ENCODE peak calls at places on chromosomes 6 and 20, in four cellular contexts. Q is small intestine, D is stomach, M is breast epithelium. U is an unnamed sample.
A peak's percentile ranks its signal among the peaks of the same experiment; 100 is the strongest.

GRCh38 chr20:32678948-32679347 is 5.2 kb upstream of the C20orf203 start:
- DNase-seq in Q (no peak), D (no peak), M (peak; percentile 69), U (no peak)

GRCh38 chr6:93562566-93562965 is 143.2 kb upstream of the EPHA7 start:
- DNase-seq in Q (no peak), D (no peak), M (no peak), U (no peak)

GRCh38 chr20:34781250-34781649 is 44.2 kb downstream of the NCOA6 start:
- DNase-seq in Q (no peak), D (no peak), M (no peak), U (no peak)

GRCh38 chr20:2658414-2659354 is 5.3 kb downstream of the IDH3B start:
- DNase-seq in Q (no peak), D (no peak), M (no peak), U (no peak)

GRCh38 chr6:168123165-168123911 is 44.3 kb upstream of the FRMD1 start:
- DNase-seq in Q (no peak), D (no peak), M (peak; percentile 39), U (no peak)

GRCh38 chr6:143468026-143468425 is 17.4 kb downstream of the PEX3 start:
- DNase-seq in Q (no peak), D (no peak), M (no peak), U (no peak)

GRCh38 chr6:104604643-104605042 is 255.1 kb downstream of the HACE1 start:
- DNase-seq in Q (no peak), D (no peak), M (no peak), U (no peak)

GRCh38 chr20:1775117-1775516 is 117.5 kb upstream of the SIRPG start:
- DNase-seq in Q (no peak), D (no peak), M (no peak), U (no peak)

GRCh38 chr20:59676126-59676876 is 72.0 kb downstream of the PHACTR3 start:
- DNase-seq in Q (peak; percentile 6), D (no peak), M (no peak), U (no peak)

GRCh38 chr20:33703498-33704137 is 16.5 kb downstream of the PXMP4 start:
- DNase-seq in Q (no peak), D (no peak), M (no peak), U (no peak)

GRCh38 chr20:4076671-4077070 is 61.3 kb upstream of the RNF24 start:
- DNase-seq in Q (no peak), D (no peak), M (no peak), U (no peak)

GRCh38 chr6:124870611-124871201 is 91.5 kb upstream of the RNF217 start:
- DNase-seq in Q (peak; percentile 7), D (no peak), M (no peak), U (no peak)

GRCh38 chr6:72954736-72955135 is 270.6 kb downstream of the KHDC1L start:
- DNase-seq in Q (no peak), D (no peak), M (no peak), U (no peak)

GRCh38 chr20:25084616-25085187 is 2.8 kb upstream of the VSX1 start:
- DNase-seq in Q (no peak), D (no peak), M (no peak), U (no peak)

GRCh38 chr20:39874049-39874893 is 814.8 kb downstream of the MAFB start:
- DNase-seq in Q (peak; percentile 72), D (peak; percentile 57), M (peak; percentile 53), U (no peak)

GRCh38 chr6:109322825-109323580 is 59.3 kb downstream of the CD164 start:
- DNase-seq in Q (no peak), D (no peak), M (no peak), U (no peak)

GRCh38 chr20:32112862-32113261 is 3.3 kb downstream of the TM9SF4 start:
- DNase-seq in Q (peak; percentile 94), D (peak; percentile 28), M (no peak), U (no peak)

GRCh38 chr20:32456869-32457421 is 98.8 kb downstream of the ASXL1 start:
- DNase-seq in Q (no peak), D (peak; percentile 49), M (no peak), U (no peak)

GRCh38 chr20:53847118-53847842 is 223.1 kb downstream of the BCAS1 start:
- DNase-seq in Q (no peak), D (no peak), M (no peak), U (no peak)

GRCh38 chr6:108902389-108902792 is 54.2 kb downstream of the ARMC2 start:
- DNase-seq in Q (no peak), D (no peak), M (no peak), U (peak; percentile 7)

GRCh38 chr20:36273414-36274247 is 32.5 kb upstream of the DLGAP4 start:
- DNase-seq in Q (peak; percentile 12), D (no peak), M (no peak), U (no peak)

GRCh38 chr6:108566406-108566805 is 5.7 kb downstream of the FOXO3 start:
- DNase-seq in Q (no peak), D (no peak), M (no peak), U (no peak)

GRCh38 chr6:12371641-12372146 is 81.5 kb downstream of the EDN1 start:
- DNase-seq in Q (peak; percentile 94), D (no peak), M (no peak), U (no peak)

GRCh38 chr20:50645253-50646068 is 45.9 kb downstream of the RIPOR3 start:
- DNase-seq in Q (peak; percentile 97), D (peak; percentile 68), M (no peak), U (no peak)

GRCh38 chr6:135496805-135497411 is 632 bp downstream of the AHI1 start:
- DNase-seq in Q (no peak), D (no peak), M (no peak), U (no peak)

GRCh38 chr20:41800040-41800439 is 181.9 kb upstream of the CHD6 start:
- DNase-seq in Q (no peak), D (no peak), M (no peak), U (no peak)

GRCh38 chr6:168034537-168034936 is 37.1 kb downstream of the KIF25 start:
- DNase-seq in Q (no peak), D (no peak), M (no peak), U (no peak)

GRCh38 chr6:34310846-34311245 is 62.0 kb upstream of the SMIM29 start:
- DNase-seq in Q (no peak), D (no peak), M (no peak), U (no peak)

GRCh38 chr6:74259931-74260330 is 563.9 kb downstream of the CD109 start:
- DNase-seq in Q (no peak), D (no peak), M (no peak), U (no peak)

GRCh38 chr6:14292119-14292518 is 174.5 kb downstream of the CD83 start:
- DNase-seq in Q (peak; percentile 21), D (no peak), M (no peak), U (no peak)

GRCh38 chr20:38725959-38726848 is 1.9 kb downstream of the SLC32A1 start:
- DNase-seq in Q (no peak), D (peak; percentile 33), M (no peak), U (no peak)

GRCh38 chr20:19094959-19095541 is 117.4 kb upstream of the SLC24A3 start:
- DNase-seq in Q (peak; percentile 63), D (peak; percentile 36), M (no peak), U (no peak)

GRCh38 chr20:5680227-5680626 is 70.0 kb upstream of the SHLD1 start:
- DNase-seq in Q (no peak), D (no peak), M (no peak), U (no peak)

GRCh38 chr6:35727206-35727934 is 9.5 kb upstream of the ARMC12 start:
- DNase-seq in Q (peak; percentile 80), D (peak; percentile 76), M (peak; percentile 89), U (no peak)

GRCh38 chr6:69868961-69869360 is 2.6 kb downstream of the COL19A1 start:
- DNase-seq in Q (no peak), D (no peak), M (no peak), U (no peak)

GRCh38 chr20:44228465-44229258 is 18.1 kb upstream of the OSER1 start:
- DNase-seq in Q (no peak), D (no peak), M (no peak), U (no peak)

GRCh38 chr6:108260126-108260808 is 573 bp downstream of the SNX3 start:
- DNase-seq in Q (peak; percentile 61), D (peak; percentile 33), M (no peak), U (peak; percentile 12)

GRCh38 chr6:16146527-16146955 is 17.7 kb downstream of the MYLIP start:
- DNase-seq in Q (peak; percentile 66), D (peak; percentile 70), M (no peak), U (no peak)

GRCh38 chr6:158047120-158047518 is 65.5 kb downstream of the SYNJ2 start:
- DNase-seq in Q (peak; percentile 56), D (no peak), M (no peak), U (peak; percentile 31)

GRCh38 chr6:31666337-31666960 is 569 bp downstream of the CSNK2B start:
- DNase-seq in Q (no peak), D (no peak), M (no peak), U (no peak)
- H3K36me3 ChIP-seq in Q (peaks cover 19% of the 10 kb centered on the region), D (peaks cover 64% of the 10 kb centered on the region), M (no peaks in the 10 kb centered on the region), U (peaks cover 55% of the 10 kb centered on the region)

GRCh38 chr6:45974596-45974995 is 41.1 kb downstream of the CLIC5 start:
- DNase-seq in Q (no peak), D (no peak), M (no peak), U (no peak)
- H3K27me3 ChIP-seq in Q (no peaks in the 10 kb centered on the region), D (no peaks in the 10 kb centered on the region), M (no peaks in the 10 kb centered on the region), U (no peaks in the 10 kb centered on the region)

DNA sequence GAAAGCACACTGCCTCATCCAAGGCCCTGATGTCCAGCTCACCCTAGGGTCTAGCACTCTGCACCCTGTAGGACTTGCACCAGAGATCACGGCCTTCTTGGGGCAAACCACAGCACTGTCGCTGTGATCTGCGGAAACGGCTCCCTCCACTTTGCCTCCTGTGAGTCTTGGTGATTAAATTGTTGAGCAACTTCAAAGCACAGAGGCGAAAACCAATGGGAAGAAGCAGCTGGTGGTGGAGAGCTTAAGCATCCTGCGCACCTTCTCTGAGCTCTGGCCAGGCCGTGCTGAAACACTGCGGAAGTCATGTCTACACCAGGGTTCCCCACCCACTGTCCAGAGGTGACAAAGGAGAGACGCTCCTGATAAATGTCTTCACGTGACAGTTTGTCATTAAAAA is 3.2 kb downstream of the RAMACL start:
- DNase-seq in Q (no peak), D (no peak), M (no peak), U (no peak)
- H3K4me1 ChIP-seq in Q (peaks cover 5% of the 10 kb centered on the region), D (peaks cover 3% of the 10 kb centered on the region), M (no peaks in the 10 kb centered on the region), U (no peaks in the 10 kb centered on the region)

GRCh38 chr6:156833755-156834154 is 56.6 kb downstream of the ARID1B start:
- DNase-seq in Q (no peak), D (no peak), M (no peak), U (no peak)
- H3K36me3 ChIP-seq in Q (no peaks in the 10 kb centered on the region), D (peaks cover 25% of the 10 kb centered on the region), M (no peaks in the 10 kb centered on the region), U (peaks cover 5% of the 10 kb centered on the region)

GRCh38 chr6:46013639-46014038 is 2.0 kb downstream of the CLIC5 start:
- DNase-seq in Q (no peak), D (no peak), M (no peak), U (no peak)
- H3K27me3 ChIP-seq in Q (no peaks in the 10 kb centered on the region), D (peaks cover 36% of the 10 kb centered on the region), M (no peaks in the 10 kb centered on the region), U (no peaks in the 10 kb centered on the region)

GRCh38 chr6:56795852-56796532 is 153.3 kb upstream of the DST start:
- DNase-seq in Q (no peak), D (no peak), M (no peak), U (no peak)

GRCh38 chr6:56799966-56800365 is 154.9 kb upstream of the BEND6 start:
- DNase-seq in Q (no peak), D (no peak), M (no peak), U (no peak)

GRCh38 chr6:56793938-56794337 is 151.2 kb upstream of the DST start:
- DNase-seq in Q (no peak), D (no peak), M (no peak), U (no peak)

GRCh38 chr6:56794421-56794820 is 151.7 kb upstream of the DST start:
- DNase-seq in Q (no peak), D (no peak), M (no peak), U (no peak)

GRCh38 chr6:56798163-56798562 is 155.5 kb upstream of the DST start:
- DNase-seq in Q (no peak), D (no peak), M (no peak), U (no peak)
- H3K4me1 ChIP-seq in Q (no peaks in the 10 kb centered on the region), D (peaks cover 27% of the 10 kb centered on the region), M (no peaks in the 10 kb centered on the region), U (no peaks in the 10 kb centered on the region)

U was measured in CD4-positive, alpha-beta memory T cell.